ENCODE peak calls at places on chromosomes 12 and 14, in nine cellular contexts. N is transverse colon, F is HepG2, S is stomach, V is GM12878, C is SK-N-SH, W is K562, A is suprapubic skin, P is sigmoid colon. M is an unnamed sample.

GRCh38 chr12:107759410-107759809 is 1.5 kb downstream of the PRDM4 start:
- DNase-seq in N (peak), F (peak), S (no peak), V (no peak), C (no peak), W (peak), A (no peak), P (no peak), M (no peak)

GRCh38 chr12:122406701-122407154 is 15.7 kb downstream of the CLIP1 start:
- DNase-seq in N (no peak), F (peak), S (no peak), V (no peak), C (no peak), W (no peak), A (no peak), P (no peak), M (no peak)

GRCh38 chr12:21775130-21775920 is 819 bp upstream of the KCNJ8 start:
- DNase-seq in N (no peak), F (no peak), S (no peak), V (no peak), C (peak), W (no peak), A (no peak), P (no peak), M (no peak)

GRCh38 chr12:100493371-100494012 is 19.8 kb downstream of the NR1H4 start:
- DNase-seq in N (peak), F (no peak), S (no peak), V (no peak), C (no peak), W (no peak), A (no peak), P (no peak), M (no peak)

GRCh38 chr12:66144796-66145754 is 14.5 kb upstream of the LLPH start:
- DNase-seq in N (peak), F (peak), S (peak), V (no peak), C (peak), W (no peak), A (no peak), P (peak), M (peak)

GRCh38 chr12:50185975-50186663 is 18.9 kb upstream of the CERS5 start:
- DNase-seq in N (no peak), F (no peak), S (no peak), V (no peak), C (no peak), W (no peak), A (no peak), P (no peak), M (no peak)

GRCh38 chr14:103130017-103130764 is 6.9 kb downstream of the TNFAIP2 start:
- DNase-seq in N (no peak), F (no peak), S (no peak), V (no peak), C (peak), W (no peak), A (no peak), P (no peak), M (no peak)

GRCh38 chr14:76647699-76648298 is 113.5 kb upstream of the VASH1 start:
- DNase-seq in N (peak), F (peak), S (no peak), V (no peak), C (peak), W (peak), A (no peak), P (no peak), M (no peak)

GRCh38 chr12:103839103-103839502 is 1.9 kb downstream of the NT5DC3 start:
- DNase-seq in N (no peak), F (peak), S (no peak), V (no peak), C (no peak), W (no peak), A (no peak), P (no peak), M (no peak)

GRCh38 chr14:104120281-104120741 is 18.1 kb upstream of the KIF26A start:
- DNase-seq in N (no peak), F (no peak), S (peak), V (no peak), C (no peak), W (no peak), A (peak), P (no peak), M (no peak)

GRCh38 chr12:59651230-59651920 is 55.5 kb downstream of the SLC16A7 start:
- DNase-seq in N (no peak), F (peak), S (no peak), V (no peak), C (no peak), W (no peak), A (no peak), P (no peak), M (no peak)

GRCh38 chr12:126518596-126519200 is 1453.5 kb downstream of the AACS start:
- DNase-seq in N (no peak), F (no peak), S (no peak), V (no peak), C (no peak), W (no peak), A (no peak), P (no peak), M (no peak)

GRCh38 chr14:56202256-56202655 is 84.0 kb downstream of the PELI2 start:
- DNase-seq in N (no peak), F (no peak), S (no peak), V (no peak), C (no peak), W (no peak), A (no peak), P (no peak), M (no peak)

GRCh38 chr12:97801471-97802045 is 339.0 kb downstream of the RMST start:
- DNase-seq in N (no peak), F (no peak), S (no peak), V (no peak), C (no peak), W (no peak), A (no peak), P (no peak), M (no peak)

GRCh38 chr12:115661103-115661502 is 616.4 kb downstream of the MED13L start:
- DNase-seq in N (no peak), F (no peak), S (peak), V (no peak), C (no peak), W (no peak), A (no peak), P (no peak), M (no peak)

GRCh38 chr14:95875831-95876768 is 532 bp upstream of the TUNAR start:
- DNase-seq in N (no peak), F (no peak), S (no peak), V (no peak), C (peak), W (no peak), A (no peak), P (no peak), M (no peak)

GRCh38 chr12:129190827-129191226 is 337.5 kb downstream of the GLT1D1 start:
- DNase-seq in N (no peak), F (no peak), S (no peak), V (no peak), C (no peak), W (no peak), A (no peak), P (no peak), M (no peak)

GRCh38 chr14:105495101-105495989 is 4.3 kb downstream of the TEDC1 start:
- DNase-seq in N (no peak), F (no peak), S (no peak), V (no peak), C (no peak), W (no peak), A (peak), P (peak), M (peak)

GRCh38 chr14:52329678-52330376 is 15.7 kb downstream of the PTGER2 start:
- DNase-seq in N (no peak), F (no peak), S (no peak), V (no peak), C (no peak), W (no peak), A (no peak), P (no peak), M (no peak)

GRCh38 chr14:52325126-52325525 is 11.0 kb downstream of the PTGER2 start:
- DNase-seq in N (no peak), F (no peak), S (no peak), V (peak), C (no peak), W (no peak), A (no peak), P (no peak), M (no peak)

GRCh38 chr14:52327374-52328226 is 13.5 kb downstream of the PTGER2 start:
- DNase-seq in N (no peak), F (no peak), S (no peak), V (no peak), C (no peak), W (no peak), A (no peak), P (no peak), M (no peak)

GRCh38 chr14:52325632-52326031 is 11.5 kb downstream of the PTGER2 start:
- DNase-seq in N (no peak), F (no peak), S (no peak), V (no peak), C (no peak), W (no peak), A (no peak), P (no peak), M (no peak)

DNA sequence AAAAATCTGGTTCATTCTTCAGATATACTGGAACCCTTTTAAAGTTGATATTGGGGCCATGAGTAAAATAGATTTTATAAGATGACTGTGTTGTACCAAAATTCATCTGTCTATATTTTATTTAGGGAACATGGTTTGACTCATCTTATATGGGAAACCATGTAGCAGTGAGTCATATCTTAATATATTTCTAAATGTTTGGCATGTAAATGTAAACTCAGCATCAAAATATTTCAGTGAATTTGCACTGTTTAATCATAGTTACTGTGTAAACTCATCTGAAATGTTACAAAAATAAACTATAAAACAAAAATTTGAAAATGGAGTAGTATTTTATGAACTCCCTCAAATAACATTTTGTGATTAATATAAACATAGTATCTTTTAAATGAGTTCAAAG is 14.2 kb downstream of the PTGER2 start:
- DNase-seq in N (no peak), F (no peak), S (no peak), V (no peak), C (no peak), W (no peak), A (no peak), P (no peak), M (no peak)
- TF ChIP-seq EP300 in N (no peak), F (no peak), S (no peak), V (no peak), C (no peak), W (no peak), A (no peak), P (no peak), M (no peak)

GRCh38 chr12:38367506-38367905 is 50.9 kb downstream of the ALG10B start:
- DNase-seq in N (no peak), F (no peak), S (no peak), V (no peak), C (no peak), W (no peak), A (no peak), P (no peak), M (no peak)
- TF ChIP-seq POLR2AphosphoS5 in N (no peak), F (no peak), S (no peak), V (no peak), C (no peak), W (no peak), A (no peak), P (no peak), M (no peak)

DNA sequence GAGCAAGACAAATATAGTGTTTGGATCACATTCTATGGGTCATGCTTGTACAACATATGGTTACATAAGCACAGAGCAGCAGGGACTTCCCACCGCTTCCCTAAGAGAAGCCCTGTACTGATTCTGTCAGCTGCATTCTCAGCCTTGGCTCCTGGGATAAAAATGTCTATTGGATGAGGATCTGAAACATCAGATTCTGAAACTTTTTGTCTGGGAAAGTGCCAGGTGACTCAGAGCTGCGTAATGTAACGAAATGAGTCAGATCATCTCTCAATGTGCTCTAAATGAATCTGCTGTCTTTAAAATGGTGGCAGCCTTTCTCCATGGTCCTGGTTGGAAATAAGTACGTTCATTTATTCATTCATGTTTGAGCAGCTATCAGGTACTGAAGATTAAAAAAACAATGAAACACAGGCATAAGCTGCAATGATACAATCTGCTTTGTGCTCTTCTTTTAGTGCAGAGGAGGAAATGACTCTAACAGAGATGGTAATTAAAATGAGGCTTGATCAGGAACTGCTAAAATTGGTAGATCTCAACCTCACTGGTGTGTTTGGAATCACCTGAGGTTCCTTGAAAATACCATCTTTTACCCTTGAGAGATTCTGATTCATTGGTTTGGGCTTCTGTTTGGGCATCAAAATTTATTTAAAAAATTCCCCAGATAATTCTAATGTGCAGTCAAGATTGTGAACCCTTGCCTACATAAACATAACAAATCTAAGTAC is 99.1 kb upstream of the NAP1L1 start:
- DNase-seq in N (no peak), F (peak), S (no peak), V (peak), C (no peak), W (peak), A (no peak), P (no peak), M (no peak)
- TF ChIP-seq EP300 in N (no peak), F (no peak), S (no peak), V (peak), C (peak), W (peak), A (no peak), P (no peak), M (no peak)

GRCh38 chr14:100307215-100308111 is 1.2 kb upstream of the SLC25A29 start:
- DNase-seq in N (peak), F (no peak), S (peak), V (no peak), C (peak), W (no peak), A (no peak), P (no peak), M (no peak)

GRCh38 chr14:100305446-100306255 is 593 bp downstream of the SLC25A29 start:
- DNase-seq in N (peak), F (no peak), S (peak), V (no peak), C (peak), W (peak), A (no peak), P (peak), M (peak)

GRCh38 chr14:100306256-100306505 is at the start of gene SLC25A29:
- DNase-seq in N (no peak), F (no peak), S (no peak), V (no peak), C (no peak), W (no peak), A (no peak), P (no peak), M (no peak)

GRCh38 chr14:100308112-100308792 is 2.0 kb upstream of the SLC25A29 start:
- DNase-seq in N (no peak), F (no peak), S (no peak), V (no peak), C (no peak), W (no peak), A (no peak), P (no peak), M (no peak)

GRCh38 chr14:100306506-100307214 is 416 bp upstream of the SLC25A29 start:
- DNase-seq in N (peak), F (peak), S (peak), V (no peak), C (peak), W (peak), A (peak), P (peak), M (peak)
- TF ChIP-seq POLR2AphosphoS5 in N (no peak), F (peak), S (peak), V (no peak), C (peak), W (no peak), A (no peak), P (peak), M (peak)

GRCh38 chr14:53517276-53517960 is 364.3 kb upstream of the DDHD1 start:
- DNase-seq in N (no peak), F (no peak), S (no peak), V (no peak), C (no peak), W (no peak), A (no peak), P (no peak), M (no peak)
- TF ChIP-seq EP300 in N (no peak), F (no peak), S (no peak), V (no peak), C (no peak), W (no peak), A (no peak), P (no peak), M (no peak)